ENCODE peak calls at places on chromosomes 2 and 18, in six cellular contexts. B, T, J, X, C and Y are unnamed samples.

GRCh38 chr2:128581849-128582244 is 263.2 kb upstream of the HS6ST1 start:
- DNase-seq in B (no peak), T (no peak), J (no peak), X (no peak), C (no peak), Y (no peak)

GRCh38 chr2:201558232-201558631 is 85.1 kb downstream of the TMEM237 start:
- DNase-seq in B (no peak), T (no peak), J (no peak), X (no peak), C (no peak), Y (no peak)

GRCh38 chr2:118973542-118973951 is 31.6 kb downstream of the MARCO start:
- DNase-seq in B (no peak), T (no peak), J (no peak), X (peak), C (no peak), Y (no peak)

GRCh38 chr2:134167015-134167414 is 86.9 kb upstream of the MGAT5 start:
- DNase-seq in B (peak), T (no peak), J (peak), X (peak), C (peak), Y (no peak)

GRCh38 chr2:45210466-45211195 is 201.4 kb upstream of the SIX2 start:
- DNase-seq in B (no peak), T (no peak), J (peak), X (no peak), C (peak), Y (no peak)

GRCh38 chr18:59874166-59874565 is 25.6 kb upstream of the PMAIP1 start:
- DNase-seq in B (peak), T (no peak), J (peak), X (peak), C (peak), Y (no peak)

GRCh38 chr18:58484989-58485962 is 143.6 kb downstream of the ALPK2 start:
- DNase-seq in B (no peak), T (no peak), J (no peak), X (no peak), C (no peak), Y (no peak)

GRCh38 chr18:54764786-54765185 is 63.5 kb upstream of the RAB27B start:
- DNase-seq in B (no peak), T (no peak), J (no peak), X (no peak), C (no peak), Y (no peak)

GRCh38 chr18:58225101-58225500 is 181.1 kb downstream of the NEDD4L start:
- DNase-seq in B (no peak), T (no peak), J (peak), X (peak), C (no peak), Y (no peak)

GRCh38 chr2:3430740-3431490 is 51.4 kb downstream of the TRAPPC12 start:
- DNase-seq in B (no peak), T (no peak), J (no peak), X (no peak), C (no peak), Y (no peak)

GRCh38 chr2:206324869-206325268 is 50.4 kb downstream of the ZDBF2 start:
- DNase-seq in B (no peak), T (no peak), J (no peak), X (no peak), C (no peak), Y (no peak)

GRCh38 chr18:76943542-76944339 is 121.4 kb downstream of the ZNF236 start:
- DNase-seq in B (no peak), T (no peak), J (peak), X (peak), C (peak), Y (no peak)

GRCh38 chr18:46630160-46630559 is 26.9 kb downstream of the LOXHD1 start:
- DNase-seq in B (no peak), T (no peak), J (no peak), X (peak), C (peak), Y (peak)

GRCh38 chr18:55319517-55319905 is 268.5 kb downstream of the TCF4 start:
- DNase-seq in B (no peak), T (no peak), J (no peak), X (peak), C (peak), Y (no peak)

GRCh38 chr18:62365420-62365819 is 40.3 kb downstream of the TNFRSF11A start:
- DNase-seq in B (no peak), T (no peak), J (no peak), X (no peak), C (no peak), Y (no peak)

GRCh38 chr2:238908960-238909951 is 61.4 kb downstream of the TWIST2 start:
- DNase-seq in B (no peak), T (no peak), J (peak), X (peak), C (peak), Y (no peak)

GRCh38 chr2:24842081-24843050 is 49.1 kb downstream of the CENPO start:
- DNase-seq in B (no peak), T (no peak), J (no peak), X (no peak), C (no peak), Y (no peak)

GRCh38 chr18:10528439-10528838 is 2.6 kb downstream of the NAPG start:
- DNase-seq in B (no peak), T (no peak), J (no peak), X (no peak), C (no peak), Y (no peak)

GRCh38 chr2:139369423-139370409 is 589.5 kb upstream of the NXPH2 start:
- DNase-seq in B (no peak), T (no peak), J (no peak), X (no peak), C (no peak), Y (no peak)

GRCh38 chr2:168245074-168245825 is 2.1 kb downstream of the STK39 start:
- DNase-seq in B (no peak), T (no peak), J (peak), X (peak), C (no peak), Y (no peak)

GRCh38 chr2:119440873-119441272 is 9.2 kb downstream of the TMEM37 start:
- DNase-seq in B (no peak), T (no peak), J (no peak), X (no peak), C (no peak), Y (no peak)

GRCh38 chr18:67131498-67131897 is 385.0 kb downstream of the DSEL start:
- DNase-seq in B (no peak), T (no peak), J (no peak), X (no peak), C (no peak), Y (no peak)

GRCh38 chr2:118061135-118061955 is 26.9 kb upstream of the INSIG2 start:
- DNase-seq in B (no peak), T (no peak), J (peak), X (peak), C (peak), Y (peak)

GRCh38 chr18:3727260-3727659 is 277.3 kb downstream of the TGIF1 start:
- DNase-seq in B (no peak), T (no peak), J (no peak), X (no peak), C (no peak), Y (no peak)

DNA sequence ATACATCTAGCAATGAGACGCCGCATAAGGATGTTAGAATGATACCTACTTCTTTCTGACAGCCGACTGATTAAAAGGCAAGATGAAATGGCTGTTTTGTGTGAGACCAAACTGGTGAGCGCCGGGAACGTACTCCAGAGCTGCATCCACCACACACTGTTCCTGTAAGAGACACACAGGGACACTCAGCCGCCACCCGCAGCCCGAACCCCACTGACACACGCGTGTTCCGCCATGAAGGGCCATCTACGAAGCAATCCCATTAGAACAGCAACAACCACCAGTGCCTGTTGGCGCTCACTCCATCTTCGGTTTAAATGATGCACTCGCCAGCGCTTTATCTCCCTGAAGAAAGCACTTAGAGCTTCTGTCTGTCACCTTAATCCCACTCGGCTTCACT is 162.3 kb downstream of the LAMA1 start:
- DNase-seq in B (no peak), T (no peak), J (no peak), X (no peak), C (no peak), Y (no peak)
- H2AFZ ChIP-seq in B (no peak), T (no peak), J (no peak), X (no peak), C (no peak), Y (no peak)

GRCh38 chr2:150505178-150505577 is 17.7 kb upstream of the RND3 start:
- DNase-seq in B (no peak), T (no peak), J (no peak), X (no peak), C (no peak), Y (no peak)
- H3K27ac ChIP-seq in B (no peak), T (no peak), J (no peak), X (no peak), C (no peak), Y (no peak)

GRCh38 chr2:60567919-60568874 is 14.7 kb upstream of the BCL11A start:
- DNase-seq in B (no peak), T (no peak), J (no peak), X (no peak), C (no peak), Y (no peak)

GRCh38 chr2:60569680-60570111 is 16.2 kb upstream of the BCL11A start:
- DNase-seq in B (no peak), T (peak), J (peak), X (peak), C (no peak), Y (no peak)

GRCh38 chr2:60567092-60567491 is 13.6 kb upstream of the BCL11A start:
- DNase-seq in B (no peak), T (no peak), J (no peak), X (no peak), C (no peak), Y (no peak)

GRCh38 chr2:60565472-60565871 is 12.0 kb upstream of the BCL11A start:
- DNase-seq in B (peak), T (peak), J (peak), X (peak), C (peak), Y (peak)

DNA sequence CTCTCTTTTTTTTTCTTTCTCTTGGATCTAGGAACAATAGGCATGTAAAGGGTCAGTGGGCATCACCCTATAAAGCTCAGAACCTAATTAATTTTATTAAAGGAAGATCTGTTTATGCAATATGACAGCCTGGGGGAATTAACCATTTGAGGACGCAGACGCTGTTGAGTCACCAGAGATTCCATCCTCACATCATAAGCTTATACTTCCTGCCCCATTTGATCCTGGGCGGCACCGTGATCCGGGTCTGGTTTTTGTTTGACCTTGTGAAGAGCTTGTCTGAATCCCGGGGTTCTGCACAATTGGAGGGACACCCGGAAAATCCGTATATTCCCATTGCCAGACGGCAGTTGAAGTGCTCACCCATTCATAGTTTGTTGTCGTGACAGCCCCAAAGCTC is 16.8 kb upstream of the BCL11A start:
- DNase-seq in B (no peak), T (no peak), J (no peak), X (no peak), C (no peak), Y (no peak)
- H2AFZ ChIP-seq in B (no peak), T (no peak), J (no peak), X (no peak), C (no peak), Y (no peak)

DNA sequence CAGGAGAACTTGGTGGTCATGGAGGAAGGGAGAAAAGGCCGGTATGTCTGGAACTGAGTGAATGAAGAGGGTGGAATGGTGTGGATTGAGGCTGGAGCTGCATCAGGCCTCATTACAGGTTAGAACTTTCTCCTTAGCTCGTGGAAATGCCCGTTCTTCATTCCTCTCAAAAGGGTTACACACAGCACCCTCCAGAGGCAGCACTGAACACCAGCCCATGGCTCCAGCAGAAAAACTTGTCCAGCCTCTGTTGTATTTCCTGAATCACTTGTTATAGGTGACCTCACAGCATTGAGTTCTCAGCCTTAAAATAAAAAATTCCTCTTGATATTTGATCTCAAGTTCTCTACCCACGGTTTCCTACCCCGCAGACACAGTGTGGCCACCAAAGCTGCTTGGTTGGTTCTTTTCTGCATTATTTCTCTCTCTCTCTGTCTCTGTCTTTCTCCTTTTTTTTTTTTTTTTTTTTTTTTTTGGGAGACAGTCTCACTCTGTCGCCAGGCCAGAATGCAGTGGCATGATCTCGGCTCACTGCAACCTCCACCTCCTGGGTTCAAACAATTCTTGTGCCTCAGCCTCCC is 89.6 kb downstream of the ITGB1BP1 start:
- DNase-seq in B (peak), T (peak), J (peak), X (peak), C (peak), Y (peak)
- H3K27ac ChIP-seq in B (no peak), T (no peak), J (no peak), X (peak), C (no peak), Y (no peak)

GRCh38 chr2:192952254-192952653 is 757.5 kb upstream of the TMEFF2 start:
- DNase-seq in B (no peak), T (no peak), J (no peak), X (no peak), C (no peak), Y (no peak)

GRCh38 chr2:192960945-192961344 is 766.2 kb upstream of the TMEFF2 start:
- DNase-seq in B (no peak), T (no peak), J (no peak), X (peak), C (no peak), Y (no peak)

GRCh38 chr2:192957425-192957824 is 762.7 kb upstream of the TMEFF2 start:
- DNase-seq in B (no peak), T (no peak), J (no peak), X (no peak), C (no peak), Y (no peak)
- H2AFZ ChIP-seq in B (no peak), T (no peak), J (no peak), X (no peak), C (no peak), Y (no peak)

GRCh38 chr2:197978971-197979370 is 174.6 kb downstream of the PLCL1 start:
- DNase-seq in B (no peak), T (no peak), J (no peak), X (no peak), C (no peak), Y (no peak)
- H3K27ac ChIP-seq in B (no peak), T (no peak), J (no peak), X (no peak), C (no peak), Y (no peak)

GRCh38 chr2:219387284-219388126 is at the start of gene DNPEP:
- DNase-seq in B (peak), T (peak), J (peak), X (peak), C (peak), Y (peak)
- H2AFZ ChIP-seq in B (peak), T (peak), J (peak), X (peak), C (peak), Y (peak)